ENCODE peak calls at places on chromosomes 7 and 10, in four cellular contexts. One of them, this sample, is unnamed.

GRCh38 chr10:87658383-87658795 is 1.3 kb upstream of the PAPSS2 start:
- DNase-seq in hypothalamus: no peak
- DNase-seq in stimulated activated CD4-positive, alpha-beta T cell treated with anti-CD3 and anti-CD28 coated beads, Interleukin-1b, Interleukin-23, amount 100 ng/mL, for 1 hour: no peak
- DNase-seq in transverse colon: no peak
- DNase-seq in this sample: peak

GRCh38 chr10:111916011-111916410 is 267.6 kb downstream of the GPAM start:
- DNase-seq in hypothalamus: no peak
- DNase-seq in stimulated activated CD4-positive, alpha-beta T cell treated with anti-CD3 and anti-CD28 coated beads, Interleukin-1b, Interleukin-23, amount 100 ng/mL, for 1 hour: no peak
- DNase-seq in transverse colon: no peak
- DNase-seq in this sample: no peak

GRCh38 chr10:45354261-45354660 is 19.8 kb upstream of the ALOX5 start:
- DNase-seq in hypothalamus: no peak
- DNase-seq in stimulated activated CD4-positive, alpha-beta T cell treated with anti-CD3 and anti-CD28 coated beads, Interleukin-1b, Interleukin-23, amount 100 ng/mL, for 1 hour: no peak
- DNase-seq in transverse colon: peak
- DNase-seq in this sample: no peak

GRCh38 chr7:73746378-73746777 is 7.8 kb upstream of the ABHD11 start:
- DNase-seq in hypothalamus: no peak
- DNase-seq in stimulated activated CD4-positive, alpha-beta T cell treated with anti-CD3 and anti-CD28 coated beads, Interleukin-1b, Interleukin-23, amount 100 ng/mL, for 1 hour: no peak
- DNase-seq in transverse colon: no peak
- DNase-seq in this sample: no peak

GRCh38 chr7:82506702-82507101 is 63.1 kb upstream of the CACNA2D1 start:
- DNase-seq in hypothalamus: no peak
- DNase-seq in stimulated activated CD4-positive, alpha-beta T cell treated with anti-CD3 and anti-CD28 coated beads, Interleukin-1b, Interleukin-23, amount 100 ng/mL, for 1 hour: no peak
- DNase-seq in transverse colon: peak
- DNase-seq in this sample: no peak

GRCh38 chr7:151244156-151244870 is 4.2 kb downstream of the SMARCD3 start:
- DNase-seq in hypothalamus: peak
- DNase-seq in stimulated activated CD4-positive, alpha-beta T cell treated with anti-CD3 and anti-CD28 coated beads, Interleukin-1b, Interleukin-23, amount 100 ng/mL, for 1 hour: no peak
- DNase-seq in transverse colon: peak
- DNase-seq in this sample: peak

GRCh38 chr7:36683695-36684357 is 40.5 kb downstream of the AOAH start:
- DNase-seq in hypothalamus: no peak
- DNase-seq in stimulated activated CD4-positive, alpha-beta T cell treated with anti-CD3 and anti-CD28 coated beads, Interleukin-1b, Interleukin-23, amount 100 ng/mL, for 1 hour: no peak
- DNase-seq in transverse colon: no peak
- DNase-seq in this sample: no peak

GRCh38 chr7:135236727-135237126 is 3.1 kb downstream of the STRA8 start:
- DNase-seq in hypothalamus: no peak
- DNase-seq in stimulated activated CD4-positive, alpha-beta T cell treated with anti-CD3 and anti-CD28 coated beads, Interleukin-1b, Interleukin-23, amount 100 ng/mL, for 1 hour: no peak
- DNase-seq in transverse colon: no peak
- DNase-seq in this sample: no peak

GRCh38 chr7:111903797-111904196 is 302.4 kb downstream of the DOCK4 start:
- DNase-seq in hypothalamus: no peak
- DNase-seq in stimulated activated CD4-positive, alpha-beta T cell treated with anti-CD3 and anti-CD28 coated beads, Interleukin-1b, Interleukin-23, amount 100 ng/mL, for 1 hour: no peak
- DNase-seq in transverse colon: no peak
- DNase-seq in this sample: no peak